ENCODE peak calls at places on chromosomes 11 and 22, in seven cellular contexts. Y, W, K, L, O, P and B are unnamed samples.

GRCh38 chr11:14756349-14756748 is 112.7 kb downstream of the PDE3B start:
- DNase-seq in Y (no peak), W (no peak), K (no peak), L (no peak), O (no peak), P (no peak), B (no peak)

GRCh38 chr11:134120921-134121526 is 52.2 kb downstream of the JAM3 start:
- DNase-seq in Y (no peak), W (no peak), K (no peak), L (no peak), O (no peak), P (no peak), B (peak; percentile 57)

GRCh38 chr11:124900464-124900863 is 2.8 kb upstream of the ROBO4 start:
- DNase-seq in Y (peak; percentile 81), W (no peak), K (no peak), L (no peak), O (no peak), P (no peak), B (no peak)

GRCh38 chr22:22060200-22061084 is 77.9 kb upstream of the TOP3B start:
- DNase-seq in Y (no peak), W (no peak), K (peak; percentile 88), L (peak; percentile 86), O (peak; percentile 68), P (peak; percentile 44), B (no peak)

GRCh38 chr22:23270212-23270733 is 90.0 kb downstream of the BCR start:
- DNase-seq in Y (no peak), W (no peak), K (peak; percentile 39), L (no peak), O (no peak), P (no peak), B (no peak)

GRCh38 chr11:112023104-112023503 is 2.1 kb upstream of the DLAT start:
- DNase-seq in Y (no peak), W (no peak), K (no peak), L (no peak), O (no peak), P (no peak), B (no peak)

GRCh38 chr11:16012125-16012751 is 344.1 kb downstream of the SOX6 start:
- DNase-seq in Y (no peak), W (no peak), K (no peak), L (no peak), O (no peak), P (no peak), B (no peak)

GRCh38 chr11:102121329-102121728 is 11.1 kb downstream of the YAP1 start:
- DNase-seq in Y (no peak), W (no peak), K (no peak), L (no peak), O (no peak), P (no peak), B (no peak)

GRCh38 chr11:124841186-124841585 is 24.0 kb upstream of the ROBO3 start:
- DNase-seq in Y (no peak), W (no peak), K (no peak), L (no peak), O (no peak), P (no peak), B (no peak)

GRCh38 chr11:65719887-65720236 is 736 bp downstream of the RNASEH2C start:
- DNase-seq in Y (no peak), W (no peak), K (peak; percentile 22), L (no peak), O (no peak), P (peak; percentile 22), B (no peak)

GRCh38 chr11:79087957-79088318 is 352.9 kb downstream of the TENM4 start:
- DNase-seq in Y (no peak), W (no peak), K (no peak), L (no peak), O (no peak), P (no peak), B (no peak)

GRCh38 chr11:64619811-64620285 is 28.8 kb downstream of the SLC22A12 start:
- DNase-seq in Y (no peak), W (no peak), K (peak; percentile 33), L (peak; percentile 30), O (no peak), P (no peak), B (no peak)